ENCODE peak calls at places on chromosomes 16 and 17, in seven cellular contexts. A, N, U, E, K, I and W are unnamed samples.

GRCh38 chr16:78189121-78189520 is 89.7 kb downstream of the WWOX start:
- DNase-seq in I (no peak), A (no peak), E (no peak), N (no peak), U (no peak), K (no peak), W (no peak)

GRCh38 chr16:14050297-14051027 is 20.7 kb upstream of the MRTFB start:
- DNase-seq in E (no peak), N (no peak), K (peak; percentile 21), U (peak; percentile 6), A (no peak), I (no peak), W (no peak)

GRCh38 chr17:20961551-20961950 is 81.3 kb downstream of the USP22 start:
- DNase-seq in E (no peak), I (no peak), N (no peak), A (no peak), U (no peak), K (no peak), W (peak; percentile 13)

GRCh38 chr17:11848330-11848729 is 148.9 kb downstream of the ZNF18 start:
- DNase-seq in E (no peak), I (no peak), N (no peak), K (no peak), U (no peak), A (no peak), W (no peak)

GRCh38 chr16:81697321-81697885 is 81.7 kb upstream of the PLCG2 start:
- DNase-seq in N (peak; percentile 76), K (peak; percentile 78), I (no peak), E (no peak), U (peak; percentile 66), A (peak; percentile 65), W (peak; percentile 61)

GRCh38 chr16:10150906-10151305 is 31.3 kb downstream of the GRIN2A start:
- DNase-seq in I (no peak), E (no peak), N (no peak), K (no peak), A (no peak), U (no peak), W (no peak)

GRCh38 chr16:78703951-78704350 is 604.5 kb downstream of the WWOX start:
- DNase-seq in E (no peak), U (peak; percentile 8), A (no peak), I (no peak), N (no peak), K (no peak), W (peak; percentile 3)

GRCh38 chr16:80074329-80074728 is 466.5 kb upstream of the DYNLRB2 start:
- DNase-seq in A (no peak), K (no peak), N (no peak), E (no peak), I (no peak), U (no peak), W (no peak)

GRCh38 chr17:18301081-18301480 is 13.7 kb downstream of the TOP3A start:
- DNase-seq in U (no peak), N (no peak), E (no peak), I (no peak), A (peak; percentile 33), K (no peak), W (no peak)

GRCh38 chr17:39108976-39109375 is 42.5 kb downstream of the PLXDC1 start:
- DNase-seq in K (no peak), E (no peak), N (no peak), I (no peak), A (no peak), U (no peak), W (no peak)

GRCh38 chr17:79593636-79594035 is 17.2 kb downstream of the RBFOX3 start:
- DNase-seq in K (no peak), N (no peak), E (no peak), A (no peak), U (no peak), I (no peak), W (no peak)

GRCh38 chr16:72657791-72658190 is 390.1 kb downstream of the ZFHX3 start:
- DNase-seq in I (no peak), E (no peak), K (no peak), U (no peak), N (no peak), A (no peak), W (no peak)

GRCh38 chr16:23557779-23558330 is 328 bp downstream of the UBFD1 start:
- DNase-seq in A (no peak), I (peak; percentile 63), N (no peak), K (peak; percentile 48), U (peak; percentile 49), E (no peak), W (peak; percentile 38)

GRCh38 chr17:70434536-70435490 is 265.5 kb downstream of the KCNJ2 start:
- DNase-seq in K (peak; percentile 5), U (peak; percentile 8), N (no peak), E (no peak), I (no peak), A (no peak), W (no peak)

GRCh38 chr16:70757183-70757582 is 43.8 kb downstream of the VAC14 start:
- DNase-seq in A (no peak), I (no peak), K (no peak), N (no peak), E (no peak), U (no peak), W (no peak)

GRCh38 chr17:2710804-2711607 is 558 bp downstream of the CLUH start:
- DNase-seq in A (no peak), E (no peak), N (peak; percentile 79), I (no peak), K (peak; percentile 18), U (no peak), W (no peak)

GRCh38 chr17:50346313-50347086 is 574 bp downstream of the XYLT2 start:
- DNase-seq in K (no peak), A (peak; percentile 63), E (no peak), N (peak; percentile 80), I (no peak), U (peak; percentile 19), W (no peak)

GRCh38 chr17:75498726-75499213 is 16.6 kb downstream of the CASKIN2 start:
- DNase-seq in A (no peak), N (no peak), K (no peak), I (no peak), E (no peak), U (peak; percentile 11), W (no peak)

GRCh38 chr17:41163828-41164227 is 3.3 kb upstream of the KRTAP4-4 start:
- DNase-seq in K (no peak), A (no peak), U (no peak), N (no peak), E (no peak), I (no peak), W (no peak)

GRCh38 chr17:34757611-34758010 is 178.2 kb downstream of the TMEM132E start:
- DNase-seq in N (no peak), E (no peak), A (no peak), K (no peak), I (no peak), U (no peak), W (no peak)

DNA sequence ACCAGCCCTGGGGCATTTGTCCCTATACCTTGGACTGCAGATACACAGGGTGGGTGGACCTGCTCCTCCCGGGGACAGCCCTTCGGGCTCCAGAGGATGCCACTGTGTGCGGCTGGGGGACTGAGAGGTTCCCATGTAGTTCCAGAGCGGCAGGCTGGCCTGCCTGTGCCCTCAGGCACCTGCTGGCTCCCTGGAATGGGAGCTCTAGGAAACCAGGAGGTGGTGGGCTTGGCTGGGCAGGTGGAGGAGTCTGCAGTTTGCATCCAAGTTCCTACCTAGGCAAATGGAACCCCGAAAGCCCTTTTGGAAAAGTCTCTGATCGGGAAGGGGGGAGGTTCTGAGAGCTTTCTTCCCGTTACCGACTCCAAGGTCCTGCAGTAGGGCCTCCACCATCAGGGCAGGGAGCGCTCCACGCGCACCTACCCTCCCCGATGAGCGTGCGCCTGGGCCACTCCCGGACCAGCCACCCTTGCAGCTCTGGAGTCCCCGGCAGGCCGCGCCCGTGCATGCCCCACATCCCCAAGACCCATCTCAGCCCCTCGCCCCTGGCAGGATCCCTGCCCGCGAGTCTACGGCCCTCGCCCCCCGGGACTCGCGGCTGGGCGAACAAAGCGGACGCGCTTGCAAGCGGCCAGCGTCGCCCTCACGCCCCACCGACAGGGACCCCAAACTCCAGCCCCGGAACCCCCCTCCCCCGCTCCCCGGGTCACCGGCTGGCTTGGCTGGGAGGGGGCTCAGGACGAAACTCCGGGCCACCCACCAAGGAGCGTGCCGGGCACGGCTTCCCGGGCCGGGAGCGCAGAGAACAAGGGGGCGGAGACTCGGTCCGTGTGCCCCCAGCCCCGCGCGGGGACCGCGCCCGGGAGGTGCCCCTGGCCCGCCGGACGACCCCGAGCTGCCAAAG is 707 bp downstream of the DBNDD1 start:
- DNase-seq in I (no peak), N (no peak), K (no peak), U (no peak), A (peak; percentile 64), E (no peak), W (no peak)
- H3K4me3 ChIP-seq in I (peak overlapping the region; percentile 76), N (peak overlapping the region; percentile 59), K (peak overlapping the region; percentile 58), U (peak overlapping the region; percentile 68), A (peak overlapping the region; percentile 76), E (peak overlapping the region; percentile 53), W (peak overlapping the region; percentile 50)

GRCh38 chr17:82095777-82096708 is 2.0 kb downstream of the FASN start:
- DNase-seq in A (no peak), U (no peak), E (no peak), I (no peak), K (peak; percentile 38), N (no peak), W (no peak)
- H3K4me3 ChIP-seq in A (peak overlapping the region; percentile 91), U (peak overlapping the region; percentile 90), E (peak overlapping the region; percentile 96), I (no peak overlapping the region), K (peak overlapping the region; percentile 73), N (peak overlapping the region; percentile 78), W (peak overlapping the region; percentile 77)

DNA sequence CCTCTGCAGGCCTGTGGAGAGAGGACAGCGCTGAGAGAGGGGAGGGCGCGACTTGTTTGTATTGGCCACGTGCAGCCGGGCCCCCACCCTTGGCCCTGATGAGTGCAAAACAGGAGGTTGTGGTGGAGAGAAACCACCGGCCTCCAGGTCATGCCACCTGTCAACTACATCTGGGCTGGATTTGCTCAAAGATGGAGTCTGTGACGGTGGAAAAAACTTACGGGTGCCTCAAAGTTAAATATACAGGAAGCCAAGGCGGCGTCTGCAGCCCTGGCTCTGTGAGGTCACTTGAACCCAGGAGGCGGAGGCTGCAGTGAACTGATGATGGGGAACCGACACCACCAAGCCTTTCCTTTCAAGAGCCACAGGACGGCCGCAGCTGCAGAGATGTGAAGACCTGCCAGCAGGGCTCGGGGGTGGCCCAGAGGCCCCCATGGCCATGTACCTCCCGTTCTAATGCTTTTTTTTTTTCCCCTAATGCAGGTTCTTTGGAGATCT is 15.6 kb downstream of the C16orf74 start:
- DNase-seq in N (no peak), K (no peak), U (no peak), I (no peak), E (no peak), A (peak; percentile 40), W (no peak)
- H3K4me3 ChIP-seq in N (no peak overlapping the region), K (no peak overlapping the region), U (no peak overlapping the region), I (no peak overlapping the region), E (no peak overlapping the region), A (no peak overlapping the region), W (no peak overlapping the region)

DNA sequence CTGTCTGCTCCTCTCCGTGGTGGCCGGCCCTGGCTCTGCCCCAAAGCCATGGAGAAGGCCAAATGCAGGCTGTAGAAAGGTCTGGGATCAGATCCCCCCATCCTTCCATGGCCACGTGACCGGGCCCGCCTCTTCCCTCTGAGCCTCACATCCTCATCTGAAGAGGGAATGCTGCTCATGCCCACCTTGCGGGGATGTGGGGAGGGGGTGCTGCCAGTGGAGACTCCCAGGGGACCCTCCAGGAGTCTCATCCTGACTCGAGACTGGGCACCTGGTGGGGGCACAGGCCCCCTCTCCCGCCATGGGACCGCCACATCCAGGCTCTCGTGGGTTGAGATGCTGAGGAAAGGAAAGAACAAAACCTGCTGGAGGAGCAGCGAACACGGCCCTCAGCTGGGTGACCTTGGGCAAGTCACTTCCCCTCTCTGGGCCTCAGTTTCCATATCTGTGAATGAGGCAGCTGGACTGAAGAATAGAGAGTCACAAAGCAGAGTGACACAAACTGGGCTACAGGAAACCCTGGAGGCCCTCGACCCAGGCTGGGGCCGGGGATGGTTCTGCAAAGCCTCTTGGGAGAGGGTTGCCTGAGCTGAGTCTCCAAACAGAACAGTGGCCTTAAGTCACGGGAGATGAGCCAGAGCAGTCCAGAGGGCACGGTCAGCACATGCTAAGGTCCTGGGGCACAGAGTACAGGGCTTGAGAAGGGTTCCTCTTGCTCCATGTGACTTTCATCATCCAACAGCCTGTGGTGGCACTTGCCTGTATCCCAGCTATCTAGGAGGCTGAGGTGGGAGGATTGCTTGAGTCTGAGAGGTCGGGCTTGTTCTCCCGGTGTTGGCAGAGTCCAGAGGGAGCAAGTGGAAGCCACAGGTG is 30.1 kb downstream of the SOCS1 start:
- DNase-seq in U (no peak), A (no peak), K (no peak), N (no peak), I (no peak), E (no peak), W (no peak)
- H3K4me3 ChIP-seq in U (no peak overlapping the region), A (peak overlapping the region; percentile 12), K (no peak overlapping the region), N (no peak overlapping the region), I (peak overlapping the region; percentile 17), E (no peak overlapping the region), W (no peak overlapping the region)